ENCODE peak calls at places on chromosomes 3 and 15, in nine cellular contexts. One of them, this sample, is unnamed.

GRCh38 chr3:88307666-88308065 is 157.9 kb downstream of the C3orf38 start:
- DNase-seq in tibial artery: no peak
- DNase-seq in neural crest cell: no peak
- DNase-seq in activated CD8-positive, alpha-beta T cell treated with anti-CD3 and anti-CD28 coated beads for 36 hours: no peak
- DNase-seq in GM12865: no peak
- DNase-seq in GM20000: no peak
- DNase-seq in HL-60: no peak
- DNase-seq in B cell: no peak
- DNase-seq in foreskin fibroblast: no peak
- DNase-seq in this sample: no peak

GRCh38 chr3:38353151-38353550 is 6.6 kb downstream of the XYLB start:
- DNase-seq in tibial artery: no peak
- DNase-seq in neural crest cell: no peak
- DNase-seq in activated CD8-positive, alpha-beta T cell treated with anti-CD3 and anti-CD28 coated beads for 36 hours: no peak
- DNase-seq in GM12865: no peak
- DNase-seq in GM20000: no peak
- DNase-seq in HL-60: no peak
- DNase-seq in B cell: no peak
- DNase-seq in foreskin fibroblast: peak; percentile 61
- DNase-seq in this sample: no peak

GRCh38 chr3:34212175-34212574 is 413.7 kb downstream of the PDCD6IP start:
- DNase-seq in tibial artery: no peak
- DNase-seq in neural crest cell: no peak
- DNase-seq in activated CD8-positive, alpha-beta T cell treated with anti-CD3 and anti-CD28 coated beads for 36 hours: no peak
- DNase-seq in GM12865: peak; percentile 15
- DNase-seq in GM20000: peak; percentile 18
- DNase-seq in HL-60: no peak
- DNase-seq in B cell: no peak
- DNase-seq in foreskin fibroblast: peak; percentile 17
- DNase-seq in this sample: no peak

GRCh38 chr3:87446849-87447387 is 170.5 kb upstream of the POU1F1 start:
- DNase-seq in tibial artery: no peak
- DNase-seq in neural crest cell: no peak
- DNase-seq in activated CD8-positive, alpha-beta T cell treated with anti-CD3 and anti-CD28 coated beads for 36 hours: no peak
- DNase-seq in GM12865: no peak
- DNase-seq in GM20000: no peak
- DNase-seq in HL-60: no peak
- DNase-seq in B cell: no peak
- DNase-seq in foreskin fibroblast: no peak
- DNase-seq in this sample: no peak

GRCh38 chr3:8713901-8714759 is 19.5 kb upstream of the CAV3 start:
- DNase-seq in tibial artery: no peak
- DNase-seq in neural crest cell: no peak
- DNase-seq in activated CD8-positive, alpha-beta T cell treated with anti-CD3 and anti-CD28 coated beads for 36 hours: peak; percentile 10
- DNase-seq in GM12865: peak; percentile 15
- DNase-seq in GM20000: peak; percentile 42
- DNase-seq in HL-60: no peak
- DNase-seq in B cell: no peak
- DNase-seq in foreskin fibroblast: peak; percentile 12
- DNase-seq in this sample: no peak

GRCh38 chr3:11384074-11384473 is 111.9 kb downstream of the ATG7 start:
- DNase-seq in tibial artery: no peak
- DNase-seq in neural crest cell: no peak
- DNase-seq in activated CD8-positive, alpha-beta T cell treated with anti-CD3 and anti-CD28 coated beads for 36 hours: no peak
- DNase-seq in GM12865: no peak
- DNase-seq in GM20000: no peak
- DNase-seq in HL-60: no peak
- DNase-seq in B cell: no peak
- DNase-seq in foreskin fibroblast: peak; percentile 28
- DNase-seq in this sample: no peak

GRCh38 chr3:184377374-184377773 is 633 bp downstream of the THPO start:
- DNase-seq in tibial artery: no peak
- DNase-seq in neural crest cell: no peak
- DNase-seq in activated CD8-positive, alpha-beta T cell treated with anti-CD3 and anti-CD28 coated beads for 36 hours: no peak
- DNase-seq in GM12865: no peak
- DNase-seq in GM20000: no peak
- DNase-seq in HL-60: no peak
- DNase-seq in B cell: no peak
- DNase-seq in foreskin fibroblast: no peak
- DNase-seq in this sample: no peak

GRCh38 chr3:97974996-97975395 is 2.8 kb upstream of the RIOX2 start:
- DNase-seq in tibial artery: no peak
- DNase-seq in neural crest cell: no peak
- DNase-seq in activated CD8-positive, alpha-beta T cell treated with anti-CD3 and anti-CD28 coated beads for 36 hours: no peak
- DNase-seq in GM12865: peak; percentile 19
- DNase-seq in GM20000: no peak
- DNase-seq in HL-60: peak; percentile 31
- DNase-seq in B cell: no peak
- DNase-seq in foreskin fibroblast: no peak
- DNase-seq in this sample: no peak

GRCh38 chr3:178381555-178381954 is 154.7 kb upstream of the KCNMB2 start:
- DNase-seq in tibial artery: no peak
- DNase-seq in neural crest cell: no peak
- DNase-seq in activated CD8-positive, alpha-beta T cell treated with anti-CD3 and anti-CD28 coated beads for 36 hours: no peak
- DNase-seq in GM12865: no peak
- DNase-seq in GM20000: no peak
- DNase-seq in HL-60: no peak
- DNase-seq in B cell: no peak
- DNase-seq in foreskin fibroblast: peak; percentile 66
- DNase-seq in this sample: no peak

GRCh38 chr3:171056528-171056927 is 30.0 kb upstream of the SLC2A2 start:
- DNase-seq in tibial artery: no peak
- DNase-seq in neural crest cell: no peak
- DNase-seq in activated CD8-positive, alpha-beta T cell treated with anti-CD3 and anti-CD28 coated beads for 36 hours: no peak
- DNase-seq in GM12865: no peak
- DNase-seq in GM20000: no peak
- DNase-seq in HL-60: no peak
- DNase-seq in B cell: no peak
- DNase-seq in foreskin fibroblast: peak; percentile 30
- DNase-seq in this sample: no peak

GRCh38 chr15:66673410-66674322 is 28.4 kb upstream of the SMAD6 start:
- DNase-seq in tibial artery: no peak
- DNase-seq in neural crest cell: peak; percentile 67
- DNase-seq in activated CD8-positive, alpha-beta T cell treated with anti-CD3 and anti-CD28 coated beads for 36 hours: peak; percentile 76
- DNase-seq in GM12865: peak; percentile 63
- DNase-seq in GM20000: peak; percentile 55
- DNase-seq in HL-60: no peak
- DNase-seq in B cell: no peak
- DNase-seq in foreskin fibroblast: no peak
- DNase-seq in this sample: peak; percentile 56

GRCh38 chr3:191792580-191792979 is 331.6 kb downstream of the PYDC2 start:
- DNase-seq in tibial artery: no peak
- DNase-seq in neural crest cell: no peak
- DNase-seq in activated CD8-positive, alpha-beta T cell treated with anti-CD3 and anti-CD28 coated beads for 36 hours: no peak
- DNase-seq in GM12865: no peak
- DNase-seq in GM20000: no peak
- DNase-seq in HL-60: no peak
- DNase-seq in B cell: no peak
- DNase-seq in foreskin fibroblast: no peak
- DNase-seq in this sample: no peak

GRCh38 chr15:32124726-32125125 is 94.4 kb downstream of the CHRNA7 start:
- DNase-seq in tibial artery: no peak
- DNase-seq in neural crest cell: no peak
- DNase-seq in activated CD8-positive, alpha-beta T cell treated with anti-CD3 and anti-CD28 coated beads for 36 hours: no peak
- DNase-seq in GM12865: no peak
- DNase-seq in GM20000: no peak
- DNase-seq in HL-60: no peak
- DNase-seq in B cell: no peak
- DNase-seq in foreskin fibroblast: no peak
- DNase-seq in this sample: no peak

GRCh38 chr3:195788711-195789581 is 22.8 kb downstream of the MUC4 start:
- DNase-seq in tibial artery: no peak
- DNase-seq in neural crest cell: no peak
- DNase-seq in activated CD8-positive, alpha-beta T cell treated with anti-CD3 and anti-CD28 coated beads for 36 hours: no peak
- DNase-seq in GM12865: no peak
- DNase-seq in GM20000: no peak
- DNase-seq in HL-60: no peak
- DNase-seq in B cell: no peak
- DNase-seq in foreskin fibroblast: no peak
- DNase-seq in this sample: no peak

GRCh38 chr3:67647390-67647878 is 7.0 kb downstream of the SUCLG2 start:
- DNase-seq in tibial artery: no peak
- DNase-seq in neural crest cell: no peak
- DNase-seq in activated CD8-positive, alpha-beta T cell treated with anti-CD3 and anti-CD28 coated beads for 36 hours: no peak
- DNase-seq in GM12865: no peak
- DNase-seq in GM20000: no peak
- DNase-seq in HL-60: no peak
- DNase-seq in B cell: no peak
- DNase-seq in foreskin fibroblast: peak; percentile 97
- DNase-seq in this sample: no peak

GRCh38 chr3:177041021-177041729 is 156.1 kb downstream of the TBL1XR1 start:
- DNase-seq in tibial artery: peak; percentile 75
- DNase-seq in neural crest cell: no peak
- DNase-seq in activated CD8-positive, alpha-beta T cell treated with anti-CD3 and anti-CD28 coated beads for 36 hours: no peak
- DNase-seq in GM12865: no peak
- DNase-seq in GM20000: no peak
- DNase-seq in HL-60: no peak
- DNase-seq in B cell: no peak
- DNase-seq in foreskin fibroblast: peak; percentile 16
- DNase-seq in this sample: no peak

GRCh38 chr3:149919509-149919908 is 51.2 kb downstream of the PFN2 start:
- DNase-seq in tibial artery: no peak
- DNase-seq in neural crest cell: no peak
- DNase-seq in activated CD8-positive, alpha-beta T cell treated with anti-CD3 and anti-CD28 coated beads for 36 hours: no peak
- DNase-seq in GM12865: no peak
- DNase-seq in GM20000: no peak
- DNase-seq in HL-60: no peak
- DNase-seq in B cell: no peak
- DNase-seq in foreskin fibroblast: no peak
- DNase-seq in this sample: no peak

GRCh38 chr3:126995926-126996512 is 13.1 kb downstream of the PLXNA1 start:
- DNase-seq in tibial artery: no peak
- DNase-seq in neural crest cell: no peak
- DNase-seq in activated CD8-positive, alpha-beta T cell treated with anti-CD3 and anti-CD28 coated beads for 36 hours: no peak
- DNase-seq in GM12865: no peak
- DNase-seq in GM20000: no peak
- DNase-seq in HL-60: no peak
- DNase-seq in B cell: no peak
- DNase-seq in foreskin fibroblast: no peak
- DNase-seq in this sample: no peak
- TF ChIP-seq CTCF in tibial artery: no peak
- TF ChIP-seq CTCF in neural crest cell: no peak
- TF ChIP-seq CTCF in activated CD8-positive, alpha-beta T cell treated with anti-CD3 and anti-CD28 coated beads for 36 hours: no peak
- TF ChIP-seq CTCF in GM12865: peak; percentile 16
- TF ChIP-seq CTCF in GM20000: peak; percentile 12
- TF ChIP-seq CTCF in HL-60: no peak
- TF ChIP-seq CTCF in B cell: no peak
- TF ChIP-seq CTCF in foreskin fibroblast: peak; percentile 20
- TF ChIP-seq CTCF in this sample: no peak

GRCh38 chr3:30443756-30444673 is 162.4 kb upstream of the TGFBR2 start:
- DNase-seq in tibial artery: no peak
- DNase-seq in neural crest cell: no peak
- DNase-seq in activated CD8-positive, alpha-beta T cell treated with anti-CD3 and anti-CD28 coated beads for 36 hours: no peak
- DNase-seq in GM12865: no peak
- DNase-seq in GM20000: no peak
- DNase-seq in HL-60: no peak
- DNase-seq in B cell: no peak
- DNase-seq in foreskin fibroblast: peak; percentile 41
- DNase-seq in this sample: no peak
- TF ChIP-seq CTCF in tibial artery: no peak
- TF ChIP-seq CTCF in neural crest cell: no peak
- TF ChIP-seq CTCF in activated CD8-positive, alpha-beta T cell treated with anti-CD3 and anti-CD28 coated beads for 36 hours: no peak
- TF ChIP-seq CTCF in GM12865: no peak
- TF ChIP-seq CTCF in GM20000: no peak
- TF ChIP-seq CTCF in HL-60: no peak
- TF ChIP-seq CTCF in B cell: no peak
- TF ChIP-seq CTCF in foreskin fibroblast: no peak
- TF ChIP-seq CTCF in this sample: no peak

DNA sequence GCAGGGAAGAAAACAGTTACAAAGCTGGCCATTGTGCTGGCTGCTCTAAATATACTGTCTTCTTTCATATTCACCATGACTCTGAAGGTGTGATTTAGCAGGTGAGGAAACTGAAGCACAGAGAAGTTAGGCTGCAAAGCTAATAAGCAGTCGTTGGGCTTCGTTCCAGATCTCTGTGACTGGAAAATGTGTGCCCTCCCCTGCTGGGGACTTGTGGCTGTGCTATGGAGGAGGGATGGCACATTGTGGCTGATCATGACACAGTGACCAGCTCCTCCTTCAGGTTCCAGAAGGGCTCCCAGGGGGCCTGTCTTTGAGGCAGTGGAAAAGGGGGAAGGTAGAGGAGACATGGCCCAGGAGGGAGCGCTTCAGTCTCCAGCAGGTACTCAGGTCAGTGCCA is 19.2 kb downstream of the PXK start:
- DNase-seq in tibial artery: no peak
- DNase-seq in neural crest cell: no peak
- DNase-seq in activated CD8-positive, alpha-beta T cell treated with anti-CD3 and anti-CD28 coated beads for 36 hours: no peak
- DNase-seq in GM12865: peak; percentile 26
- DNase-seq in GM20000: no peak
- DNase-seq in HL-60: peak; percentile 91
- DNase-seq in B cell: peak; percentile 50
- DNase-seq in foreskin fibroblast: no peak
- DNase-seq in this sample: no peak
- TF ChIP-seq CTCF in tibial artery: no peak
- TF ChIP-seq CTCF in neural crest cell: no peak
- TF ChIP-seq CTCF in activated CD8-positive, alpha-beta T cell treated with anti-CD3 and anti-CD28 coated beads for 36 hours: no peak
- TF ChIP-seq CTCF in GM12865: no peak
- TF ChIP-seq CTCF in GM20000: no peak
- TF ChIP-seq CTCF in HL-60: peak; percentile 13
- TF ChIP-seq CTCF in B cell: no peak
- TF ChIP-seq CTCF in foreskin fibroblast: no peak
- TF ChIP-seq CTCF in this sample: no peak

GRCh38 chr15:40512440-40512839 is 41.7 kb downstream of the CHST14 start:
- DNase-seq in tibial artery: no peak
- DNase-seq in neural crest cell: no peak
- DNase-seq in activated CD8-positive, alpha-beta T cell treated with anti-CD3 and anti-CD28 coated beads for 36 hours: no peak
- DNase-seq in GM12865: no peak
- DNase-seq in GM20000: no peak
- DNase-seq in HL-60: no peak
- DNase-seq in B cell: no peak
- DNase-seq in foreskin fibroblast: no peak
- DNase-seq in this sample: no peak

GRCh38 chr15:40508216-40508615 is 37.4 kb downstream of the CHST14 start:
- DNase-seq in tibial artery: no peak
- DNase-seq in neural crest cell: no peak
- DNase-seq in activated CD8-positive, alpha-beta T cell treated with anti-CD3 and anti-CD28 coated beads for 36 hours: no peak
- DNase-seq in GM12865: no peak
- DNase-seq in GM20000: no peak
- DNase-seq in HL-60: no peak
- DNase-seq in B cell: no peak
- DNase-seq in foreskin fibroblast: no peak
- DNase-seq in this sample: no peak

GRCh38 chr15:40510201-40510600 is 39.4 kb downstream of the CHST14 start:
- DNase-seq in tibial artery: no peak
- DNase-seq in neural crest cell: no peak
- DNase-seq in activated CD8-positive, alpha-beta T cell treated with anti-CD3 and anti-CD28 coated beads for 36 hours: no peak
- DNase-seq in GM12865: no peak
- DNase-seq in GM20000: no peak
- DNase-seq in HL-60: no peak
- DNase-seq in B cell: no peak
- DNase-seq in foreskin fibroblast: no peak
- DNase-seq in this sample: no peak

GRCh38 chr15:40511093-40511471 is 40.3 kb downstream of the CHST14 start:
- DNase-seq in tibial artery: no peak
- DNase-seq in neural crest cell: no peak
- DNase-seq in activated CD8-positive, alpha-beta T cell treated with anti-CD3 and anti-CD28 coated beads for 36 hours: peak; percentile 52
- DNase-seq in GM12865: peak; percentile 65
- DNase-seq in GM20000: peak; percentile 74
- DNase-seq in HL-60: peak; percentile 56
- DNase-seq in B cell: peak; percentile 68
- DNase-seq in foreskin fibroblast: no peak
- DNase-seq in this sample: no peak

GRCh38 chr15:40511472-40512133 is 40.8 kb downstream of the CHST14 start:
- DNase-seq in tibial artery: peak; percentile 29
- DNase-seq in neural crest cell: peak; percentile 45
- DNase-seq in activated CD8-positive, alpha-beta T cell treated with anti-CD3 and anti-CD28 coated beads for 36 hours: peak; percentile 11
- DNase-seq in GM12865: peak; percentile 59
- DNase-seq in GM20000: peak; percentile 74
- DNase-seq in HL-60: peak; percentile 7
- DNase-seq in B cell: no peak
- DNase-seq in foreskin fibroblast: peak; percentile 76
- DNase-seq in this sample: no peak
- TF ChIP-seq CTCF in tibial artery: no peak
- TF ChIP-seq CTCF in neural crest cell: no peak
- TF ChIP-seq CTCF in activated CD8-positive, alpha-beta T cell treated with anti-CD3 and anti-CD28 coated beads for 36 hours: no peak
- TF ChIP-seq CTCF in GM12865: no peak
- TF ChIP-seq CTCF in GM20000: no peak
- TF ChIP-seq CTCF in HL-60: no peak
- TF ChIP-seq CTCF in B cell: no peak
- TF ChIP-seq CTCF in foreskin fibroblast: no peak
- TF ChIP-seq CTCF in this sample: no peak

This sample was measured in CD14-positive monocyte.